ENCODE peak calls at places on chromosomes 2 and 18, in nine cellular contexts. Q, X, U, C, O, J, F, D and G are unnamed samples.

GRCh38 chr2:240351088-240351741 is 84.2 kb upstream of the GPC1 start:
- DNase-seq in X (no peak), U (no peak), F (peak), Q (no peak), J (no peak), D (no peak), O (no peak), C (no peak), G (no peak)

GRCh38 chr2:230691005-230691647 is 21.5 kb upstream of the CAB39 start:
- DNase-seq in Q (no peak), J (no peak), O (no peak), D (no peak), X (no peak), U (no peak), F (no peak), C (peak), G (no peak)

GRCh38 chr2:67503066-67503795 is 106.1 kb downstream of the ETAA1 start:
- DNase-seq in X (no peak), F (no peak), O (no peak), Q (no peak), C (peak), U (no peak), J (no peak), D (no peak), G (no peak)

GRCh38 chr18:79744625-79745024 is 53.1 kb upstream of the KCNG2 start:
- DNase-seq in Q (peak), D (no peak), O (no peak), U (no peak), X (no peak), F (peak), J (no peak), C (no peak), G (no peak)

GRCh38 chr2:40168546-40168945 is 283.3 kb downstream of the SLC8A1 start:
- DNase-seq in U (no peak), Q (no peak), D (no peak), O (no peak), J (no peak), C (no peak), X (no peak), F (no peak), G (no peak)

GRCh38 chr2:215427585-215427984 is 8.3 kb downstream of the FN1 start:
- DNase-seq in O (no peak), J (no peak), Q (no peak), U (no peak), C (peak), X (no peak), D (no peak), F (no peak), G (no peak)

GRCh38 chr2:8543412-8544167 is 138.3 kb upstream of the ID2 start:
- DNase-seq in J (peak), C (peak), O (no peak), U (peak), Q (no peak), F (peak), D (no peak), X (no peak), G (no peak)

GRCh38 chr18:58135170-58135569 is 91.1 kb downstream of the NEDD4L start:
- DNase-seq in C (peak), J (peak), U (no peak), D (no peak), X (no peak), Q (no peak), O (no peak), F (no peak), G (no peak)

GRCh38 chr2:148161909-148162308 is 141.0 kb downstream of the MBD5 start:
- DNase-seq in X (no peak), O (no peak), F (no peak), Q (no peak), J (no peak), D (no peak), C (no peak), U (no peak), G (no peak)

GRCh38 chr2:220065581-220065980 is 438.2 kb downstream of the SLC4A3 start:
- DNase-seq in D (no peak), U (no peak), F (no peak), C (no peak), J (no peak), O (no peak), Q (no peak), X (no peak), G (no peak)

GRCh38 chr18:3062798-3063563 is 50.0 kb upstream of the LPIN2 start:
- DNase-seq in O (no peak), Q (peak), J (peak), U (peak), X (peak), D (peak), F (peak), C (peak), G (peak)

GRCh38 chr18:21904856-21905255 is 164.3 kb downstream of the MIB1 start:
- DNase-seq in D (no peak), C (no peak), U (no peak), O (no peak), X (no peak), Q (no peak), J (no peak), F (no peak), G (no peak)

GRCh38 chr18:31185551-31185950 is 22.9 kb upstream of the DSC1 start:
- DNase-seq in D (no peak), C (no peak), J (no peak), O (no peak), U (no peak), Q (no peak), X (no peak), F (no peak), G (no peak)

GRCh38 chr2:120805590-120805989 is 69.9 kb downstream of the GLI2 start:
- DNase-seq in U (no peak), D (no peak), C (no peak), Q (no peak), X (no peak), O (no peak), F (no peak), J (peak), G (no peak)

GRCh38 chr18:59814872-59815271 is 84.9 kb upstream of the PMAIP1 start:
- DNase-seq in Q (no peak), C (peak), D (no peak), J (no peak), O (no peak), X (no peak), F (no peak), U (no peak), G (no peak)

GRCh38 chr2:8629402-8629801 is 52.5 kb upstream of the ID2 start:
- DNase-seq in O (no peak), X (no peak), Q (no peak), U (no peak), J (no peak), C (no peak), F (no peak), D (no peak), G (no peak)

GRCh38 chr2:48849770-48850169 is 94.2 kb upstream of the LHCGR start:
- DNase-seq in J (no peak), O (no peak), F (no peak), D (no peak), X (no peak), C (peak), U (no peak), Q (no peak), G (no peak)

GRCh38 chr2:150644298-150645067 is 157.0 kb upstream of the RND3 start:
- DNase-seq in Q (no peak), O (no peak), J (no peak), C (peak), F (no peak), D (no peak), U (no peak), X (peak), G (no peak)

GRCh38 chr18:2112435-2113045 is 458.8 kb downstream of the METTL4 start:
- DNase-seq in Q (no peak), J (no peak), X (no peak), F (no peak), U (no peak), C (peak), O (no peak), D (no peak), G (no peak)

GRCh38 chr2:220279372-220279771 is 651.9 kb downstream of the SLC4A3 start:
- DNase-seq in U (no peak), O (no peak), F (no peak), X (no peak), Q (no peak), J (no peak), C (peak), D (no peak), G (no peak)

GRCh38 chr2:69134546-69134945 is 121.6 kb downstream of the ANTXR1 start:
- DNase-seq in Q (no peak), J (no peak), U (no peak), X (no peak), F (no peak), D (no peak), O (no peak), C (no peak), G (no peak)

GRCh38 chr2:219297766-219298456 is 11.3 kb downstream of the PTPRN start:
- DNase-seq in Q (peak), O (no peak), F (no peak), X (no peak), D (no peak), U (no peak), J (no peak), C (no peak), G (no peak)

GRCh38 chr18:59787998-59788875 is 91.0 kb upstream of the CCBE1 start:
- DNase-seq in O (no peak), U (no peak), X (no peak), J (no peak), F (no peak), Q (no peak), C (peak), D (no peak), G (no peak)

GRCh38 chr2:111072220-111072871 is 48.4 kb upstream of the BCL2L11 start:
- DNase-seq in U (no peak), F (no peak), D (no peak), J (no peak), C (peak), O (no peak), Q (no peak), X (peak), G (no peak)

GRCh38 chr2:74205113-74205512 is 6.7 kb downstream of the MTHFD2 start:
- DNase-seq in C (no peak), O (no peak), U (no peak), F (no peak), Q (no peak), D (no peak), J (no peak), X (no peak), G (no peak)

GRCh38 chr2:108944601-108945241 is 44.3 kb downstream of the EDAR start:
- DNase-seq in Q (peak), C (no peak), J (no peak), D (no peak), U (no peak), X (no peak), F (peak), O (no peak), G (no peak)
- TF ChIP-seq CTCF in Q (peak), C (no peak), J (no peak), D (no peak), U (no peak), X (no peak), F (no peak), O (no peak), G (no peak)

GRCh38 chr2:64913357-64913869 is 75.8 kb upstream of the SLC1A4 start:
- DNase-seq in Q (peak), J (peak), F (no peak), O (peak), D (no peak), U (no peak), X (no peak), C (no peak), G (no peak)
- TF ChIP-seq CTCF in Q (peak), J (peak), F (no peak), O (peak), D (peak), U (no peak), X (peak), C (no peak), G (no peak)

DNA sequence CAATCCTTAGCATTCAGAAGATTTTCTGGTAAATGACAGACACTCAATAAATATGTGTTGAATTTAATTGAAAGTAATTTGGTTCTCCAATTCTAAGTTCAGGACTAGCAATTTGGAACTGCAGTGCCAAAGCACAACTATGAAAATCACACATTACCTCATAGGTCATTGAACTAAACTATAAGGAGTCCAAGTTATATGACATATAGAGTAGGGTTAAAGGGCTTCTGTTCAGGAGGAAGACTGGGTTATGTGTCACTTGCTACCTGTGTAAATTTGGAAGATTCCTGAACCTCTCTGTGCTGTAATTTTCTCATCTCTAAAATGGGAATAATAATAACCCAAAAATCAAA is 27.8 kb upstream of the COBLL1 start:
- DNase-seq in X (no peak), D (no peak), J (no peak), F (no peak), U (no peak), C (no peak), O (no peak), Q (no peak), G (no peak)
- TF ChIP-seq CTCF in X (no peak), D (no peak), J (no peak), F (no peak), U (no peak), C (no peak), O (no peak), Q (no peak), G (no peak)

GRCh38 chr18:9788860-9789259 is 80.8 kb downstream of the RAB31 start:
- DNase-seq in J (no peak), O (no peak), X (no peak), C (no peak), U (no peak), Q (no peak), D (no peak), F (no peak), G (no peak)

GRCh38 chr18:9790261-9790660 is 82.2 kb downstream of the RAB31 start:
- DNase-seq in O (no peak), Q (no peak), U (no peak), D (no peak), F (no peak), X (no peak), J (no peak), C (no peak), G (no peak)

GRCh38 chr18:9796933-9797549 is 88.7 kb upstream of the TXNDC2 start:
- DNase-seq in U (no peak), C (no peak), F (no peak), D (no peak), Q (no peak), O (no peak), X (no peak), J (no peak), G (no peak)

GRCh38 chr18:9788140-9788539 is 80.0 kb downstream of the RAB31 start:
- DNase-seq in C (no peak), O (no peak), U (no peak), J (no peak), F (no peak), Q (no peak), D (no peak), X (no peak), G (no peak)

DNA sequence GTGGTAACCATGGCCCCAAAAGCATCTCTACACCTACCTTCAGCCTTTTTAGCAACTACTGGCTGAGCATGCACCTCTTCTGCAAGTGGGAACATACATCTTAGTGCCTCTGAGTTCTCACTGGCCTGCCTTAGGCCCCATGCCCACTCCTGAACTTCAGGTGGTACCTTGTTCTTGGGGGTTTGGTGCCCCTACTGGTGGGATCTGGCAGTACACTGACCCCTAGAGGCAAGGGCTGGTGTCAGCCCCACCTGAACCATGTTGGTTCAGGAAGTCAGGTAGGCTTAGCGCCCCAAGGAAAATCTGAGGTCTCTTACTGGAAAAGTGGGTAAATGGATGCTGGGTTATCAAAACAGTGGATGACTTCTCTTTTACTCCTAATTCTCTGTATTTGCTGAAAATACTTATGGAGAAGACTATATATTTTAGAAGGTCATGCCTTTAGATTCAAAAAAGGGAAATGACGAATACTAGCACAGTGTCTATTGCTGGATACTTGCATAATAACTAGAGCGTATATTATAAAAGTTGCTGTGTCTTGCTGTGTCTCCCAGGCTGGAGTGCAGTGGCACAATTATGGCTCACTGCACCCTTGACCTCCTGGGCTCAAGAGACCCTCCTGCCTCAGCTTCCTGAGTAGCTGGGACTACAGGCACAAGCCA is 84.6 kb downstream of the RAB31 start:
- DNase-seq in C (no peak), X (no peak), O (no peak), Q (peak), D (no peak), F (no peak), U (no peak), J (no peak), G (peak)
- TF ChIP-seq CTCF in C (peak), X (peak), O (peak), Q (peak), D (peak), F (no peak), U (peak), J (peak), G (peak)

GRCh38 chr2:197666277-197666676 is 9.1 kb downstream of the RFTN2 start:
- DNase-seq in J (no peak), X (no peak), Q (no peak), F (no peak), O (no peak), U (no peak), C (no peak), D (no peak), G (no peak)

GRCh38 chr2:197672494-197672893 is 2.9 kb downstream of the RFTN2 start:
- DNase-seq in J (no peak), Q (no peak), U (no peak), C (no peak), F (no peak), O (no peak), D (no peak), X (no peak), G (no peak)

GRCh38 chr2:197668296-197668695 is 7.1 kb downstream of the RFTN2 start:
- DNase-seq in F (no peak), Q (no peak), X (no peak), U (no peak), D (no peak), J (no peak), C (no peak), O (no peak), G (no peak)

GRCh38 chr2:197673142-197673541 is 2.2 kb downstream of the RFTN2 start:
- DNase-seq in U (no peak), Q (no peak), D (no peak), J (no peak), C (no peak), O (no peak), F (no peak), X (no peak), G (no peak)

DNA sequence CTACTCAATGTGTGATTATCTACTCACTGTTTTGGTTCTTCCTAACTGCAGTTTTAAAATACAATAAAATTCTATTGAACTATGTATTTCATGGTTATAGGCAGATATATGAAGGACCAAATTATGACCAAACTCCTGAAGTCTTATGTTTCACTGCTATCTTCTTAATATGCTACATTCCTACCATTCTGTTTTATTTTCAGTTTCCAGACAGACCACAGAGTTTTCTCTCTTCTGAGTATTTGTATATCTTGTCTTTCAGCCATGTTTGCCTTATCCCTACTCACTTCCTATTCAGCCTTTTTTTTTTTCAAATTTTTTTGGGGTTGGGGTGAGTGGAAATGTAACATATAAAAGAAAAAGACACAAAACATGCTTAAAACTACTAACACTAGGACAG is 6.3 kb downstream of the RFTN2 start:
- DNase-seq in C (no peak), Q (no peak), D (no peak), X (no peak), F (no peak), J (no peak), O (no peak), U (no peak), G (no peak)
- TF ChIP-seq CTCF in C (no peak), Q (no peak), D (no peak), X (no peak), F (no peak), J (no peak), O (no peak), U (no peak), G (no peak)

GRCh38 chr2:43220982-43221659 is 5.3 kb downstream of the ZFP36L2 start:
- DNase-seq in U (peak), O (peak), X (no peak), F (peak), C (peak), J (peak), D (peak), Q (no peak), G (peak)

GRCh38 chr2:43220229-43220981 is 6.0 kb downstream of the ZFP36L2 start:
- DNase-seq in X (no peak), F (no peak), O (no peak), D (no peak), C (peak), U (no peak), J (no peak), Q (no peak), G (no peak)

GRCh38 chr2:43218550-43219382 is 7.6 kb downstream of the ZFP36L2 start:
- DNase-seq in D (no peak), U (peak), F (peak), O (no peak), Q (no peak), C (peak), J (peak), X (no peak), G (peak)

GRCh38 chr2:43218221-43218549 is 8.2 kb downstream of the ZFP36L2 start:
- DNase-seq in C (peak), F (no peak), U (no peak), D (no peak), O (no peak), Q (no peak), J (no peak), X (no peak), G (no peak)

DNA sequence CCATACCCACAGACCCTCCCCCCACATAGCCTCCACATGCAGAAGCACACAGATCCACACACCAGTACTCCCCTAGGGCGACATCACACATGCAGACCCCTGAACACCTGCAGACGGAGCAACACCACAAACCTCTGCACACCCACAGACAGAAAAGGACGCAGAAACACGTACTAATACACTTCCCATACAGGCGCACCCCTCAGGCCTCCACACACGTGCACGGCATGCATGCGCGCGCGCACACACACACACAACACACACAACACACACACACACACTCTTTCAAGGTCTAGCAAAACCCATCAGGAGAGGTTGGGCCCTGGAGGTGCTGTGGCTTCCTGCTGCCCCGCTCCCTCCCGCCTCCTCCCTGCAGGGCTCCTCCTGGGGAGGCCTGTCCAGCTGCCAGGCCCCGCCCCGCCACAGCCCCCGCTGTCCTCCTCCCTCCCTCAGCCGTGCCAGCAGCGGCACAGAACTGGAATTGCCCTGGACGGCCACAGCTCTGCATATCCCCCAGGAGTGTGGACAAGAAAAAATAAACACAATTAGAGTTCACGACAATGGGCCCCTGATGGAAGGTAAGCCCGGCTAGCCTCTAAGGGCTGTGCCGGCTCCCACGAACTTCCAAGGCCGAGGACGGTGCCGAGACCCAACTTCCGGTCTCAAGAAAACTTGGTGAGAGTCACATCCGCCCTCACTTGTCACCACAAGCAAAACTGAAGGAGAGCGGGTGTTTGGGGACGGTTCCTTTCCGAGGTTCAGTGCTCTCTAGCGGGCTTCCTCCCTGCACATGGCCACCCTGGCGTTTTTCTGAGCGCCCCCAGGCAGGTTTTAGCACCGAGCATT is 6.8 kb downstream of the ZFP36L2 start:
- DNase-seq in F (peak), X (peak), C (peak), U (peak), O (peak), J (peak), Q (peak), D (peak), G (peak)
- TF ChIP-seq CTCF in F (no peak), X (no peak), C (no peak), U (peak), O (no peak), J (no peak), Q (no peak), D (no peak), G (no peak)